ENCODE peak calls at places on chromosomes 3 and 15, in six cellular contexts. Q, J, X, T, F and M are unnamed samples.

GRCh38 chr3:64022451-64023186 is 675 bp downstream of the PSMD6 start:
- DNase-seq in Q (no peak), F (no peak), T (no peak), J (no peak), X (no peak), M (no peak)

GRCh38 chr3:143901105-143901504 is 52.8 kb upstream of the SLC9A9 start:
- DNase-seq in Q (no peak), F (no peak), T (no peak), X (no peak), J (no peak), M (no peak)

GRCh38 chr3:57688291-57688690 is 4.6 kb downstream of the DENND6A start:
- DNase-seq in X (no peak), Q (no peak), F (no peak), T (no peak), J (no peak), M (no peak)

GRCh38 chr3:7707192-7707591 is 794.4 kb upstream of the LMCD1 start:
- DNase-seq in X (no peak), F (no peak), Q (no peak), T (no peak), J (peak), M (no peak)

GRCh38 chr15:73873889-73874511 is 636 bp downstream of the TBC1D21 start:
- DNase-seq in X (peak), T (peak), J (no peak), Q (no peak), F (peak), M (peak)

GRCh38 chr15:69910511-69910910 is 187.2 kb downstream of the TLE3 start:
- DNase-seq in F (no peak), J (no peak), X (no peak), Q (no peak), T (no peak), M (no peak)

GRCh38 chr3:49616491-49616941 is 57.6 kb upstream of the APEH start:
- DNase-seq in J (no peak), Q (no peak), F (no peak), T (no peak), X (no peak), M (no peak)

GRCh38 chr3:58109752-58110151 is 101.0 kb downstream of the DNASE1L3 start:
- DNase-seq in J (no peak), F (no peak), T (no peak), X (no peak), Q (no peak), M (no peak)

GRCh38 chr3:134846943-134847342 is 51.9 kb downstream of the EPHB1 start:
- DNase-seq in Q (no peak), J (no peak), F (no peak), X (peak), T (no peak), M (no peak)

GRCh38 chr15:68414591-68414990 is 17.4 kb downstream of the ITGA11 start:
- DNase-seq in F (no peak), T (no peak), J (no peak), Q (no peak), X (no peak), M (no peak)

GRCh38 chr3:71172951-71173350 is 410.6 kb downstream of the FOXP1 start:
- DNase-seq in Q (peak), T (no peak), J (no peak), F (no peak), X (no peak), M (no peak)

GRCh38 chr3:22923686-22924085 is 279.4 kb upstream of the UBE2E2 start:
- DNase-seq in X (no peak), F (no peak), Q (no peak), T (no peak), J (no peak), M (no peak)

GRCh38 chr3:114809668-114810413 is 337.2 kb downstream of the ZBTB20 start:
- DNase-seq in Q (no peak), X (no peak), T (no peak), J (no peak), F (peak), M (no peak)

GRCh38 chr3:101066776-101067175 is 73.6 kb upstream of the ABI3BP start:
- DNase-seq in T (no peak), X (no peak), Q (no peak), J (no peak), F (no peak), M (no peak)

GRCh38 chr3:71502066-71502465 is 81.5 kb downstream of the FOXP1 start:
- DNase-seq in Q (no peak), X (no peak), J (no peak), T (no peak), F (no peak), M (no peak)

GRCh38 chr15:78034495-78035191 is 42.9 kb downstream of the TBC1D2B start:
- DNase-seq in F (no peak), X (no peak), T (no peak), J (peak), Q (no peak), M (no peak)

GRCh38 chr3:16140116-16140893 is 34.2 kb upstream of the GALNT15 start:
- DNase-seq in F (no peak), J (no peak), Q (peak), X (no peak), T (no peak), M (no peak)

GRCh38 chr15:31387483-31388118 is 61.0 kb downstream of the KLF13 start:
- DNase-seq in Q (no peak), T (no peak), J (no peak), X (peak), F (no peak), M (no peak)

GRCh38 chr3:126317029-126317996 is 39.9 kb downstream of the KLF15 start:
- DNase-seq in Q (peak), X (peak), J (no peak), F (no peak), T (no peak), M (no peak)

GRCh38 chr3:45171283-45171682 is 25.1 kb upstream of the CDCP1 start:
- DNase-seq in J (no peak), T (no peak), X (no peak), F (no peak), Q (no peak), M (no peak)

GRCh38 chr15:74995779-74996765 is 709 bp downstream of the SCAMP5 start:
- DNase-seq in J (no peak), F (no peak), Q (no peak), X (no peak), T (peak), M (peak)